ENCODE peak calls at places on chromosome 18, in nine cellular contexts. U is ascending aorta, X is GM06990, O is astrocyte of the spinal cord, C is HFF-Myc, I is astrocyte of the cerebellum, G is left ventricle myocardium inferior, N is fibroblast of mammary gland, S is AG04450. Y is an unnamed sample.

GRCh38 chr18:46601338-46601908 is 55.6 kb downstream of the LOXHD1 start:
- DNase-seq in U (no peak), X (no peak), O (no peak), C (no peak), I (no peak), G (no peak), N (no peak), S (no peak), Y (no peak)

GRCh38 chr18:30457156-30457555 is 585.4 kb downstream of the DSC3 start:
- DNase-seq in U (no peak), X (no peak), O (no peak), C (no peak), I (no peak), G (no peak), N (no peak), S (no peak), Y (no peak)

GRCh38 chr18:46333371-46334199 is 229.4 kb downstream of the HAUS1 start:
- DNase-seq in U (no peak), X (no peak), O (no peak), C (no peak), I (no peak), G (peak; percentile 45), N (no peak), S (no peak), Y (no peak)

GRCh38 chr18:7735194-7735593 is 168.1 kb downstream of the PTPRM start:
- DNase-seq in U (no peak), X (no peak), O (no peak), C (no peak), I (no peak), G (no peak), N (no peak), S (no peak), Y (no peak)

GRCh38 chr18:47113796-47114540 is 36.3 kb downstream of the HDHD2 start:
- DNase-seq in U (no peak), X (no peak), O (peak; percentile 51), C (no peak), I (peak; percentile 56), G (no peak), N (peak; percentile 21), S (no peak), Y (no peak)

GRCh38 chr18:79781331-79781941 is 16.3 kb upstream of the KCNG2 start:
- DNase-seq in U (no peak), X (no peak), O (no peak), C (no peak), I (no peak), G (no peak), N (no peak), S (no peak), Y (no peak)

GRCh38 chr18:6543330-6543908 is 128.7 kb upstream of the L3MBTL4 start:
- DNase-seq in U (no peak), X (no peak), O (peak; percentile 55), C (no peak), I (peak; percentile 36), G (no peak), N (peak; percentile 56), S (no peak), Y (no peak)

GRCh38 chr18:10099539-10100140 is 185.8 kb downstream of the VAPA start:
- DNase-seq in U (no peak), X (no peak), O (no peak), C (peak; percentile 87), I (no peak), G (no peak), N (peak; percentile 61), S (no peak), Y (no peak)

GRCh38 chr18:69365658-69366057 is 35.0 kb upstream of the DOK6 start:
- DNase-seq in U (no peak), X (no peak), O (no peak), C (no peak), I (no peak), G (no peak), N (no peak), S (no peak), Y (no peak)

DNA sequence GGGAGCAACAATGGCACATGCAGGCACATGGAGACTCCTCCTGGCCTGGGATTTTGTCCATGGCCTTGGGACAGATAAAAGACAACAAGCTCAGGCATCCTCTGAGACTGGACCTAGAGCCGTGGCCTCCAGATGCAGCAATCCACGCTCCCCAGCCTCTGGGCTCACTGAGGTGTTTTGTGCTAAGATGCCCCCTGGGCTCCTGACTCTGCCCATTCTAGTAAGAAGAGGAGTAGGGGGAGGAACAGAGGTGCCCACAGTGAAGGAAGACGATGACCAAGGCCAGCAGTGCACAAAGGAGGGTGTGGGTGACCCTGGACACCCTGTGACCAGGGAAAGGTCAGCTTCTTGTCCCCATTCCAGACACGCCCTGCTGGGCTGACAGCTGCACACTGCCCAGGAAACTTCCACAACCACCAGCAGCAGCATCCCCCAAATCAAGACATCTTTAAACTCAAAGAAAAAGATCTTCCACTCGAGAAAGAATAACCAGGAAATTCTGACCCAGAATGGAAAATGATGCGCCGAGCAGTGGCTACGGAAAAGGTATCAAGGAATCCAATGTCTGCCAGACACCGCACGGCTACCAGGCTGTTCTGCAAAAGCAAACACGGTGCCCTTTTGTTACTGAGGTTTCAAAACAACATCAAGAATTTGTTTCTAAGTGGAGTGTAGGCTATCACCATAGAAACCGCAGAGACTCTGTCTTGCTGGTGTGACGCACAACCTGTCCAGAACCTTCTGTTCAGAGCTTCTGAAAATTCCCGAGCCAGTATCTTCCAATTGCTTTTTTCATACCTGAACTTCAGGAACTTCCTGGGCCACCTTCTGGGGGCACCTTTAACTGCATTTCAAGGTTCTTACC is 65.5 kb downstream of the ZNF516 start:
- DNase-seq in U (no peak), X (no peak), O (peak; percentile 66), C (no peak), I (no peak), G (no peak), N (peak; percentile 37), S (no peak), Y (no peak)
- TF ChIP-seq CTCF in U (no peak), X (no peak), O (no peak), C (no peak), I (no peak), G (no peak), N (no peak), S (no peak), Y (no peak)

GRCh38 chr18:48954837-48955527 is 4.2 kb upstream of the SMAD7 start:
- DNase-seq in U (no peak), X (no peak), O (no peak), C (no peak), I (no peak), G (no peak), N (no peak), S (no peak), Y (no peak)

GRCh38 chr18:48957616-48958015 is 6.9 kb upstream of the SMAD7 start:
- DNase-seq in U (no peak), X (no peak), O (no peak), C (no peak), I (no peak), G (no peak), N (no peak), S (no peak), Y (no peak)

GRCh38 chr18:48957136-48957535 is 6.4 kb upstream of the SMAD7 start:
- DNase-seq in U (no peak), X (no peak), O (no peak), C (no peak), I (no peak), G (no peak), N (peak; percentile 73), S (no peak), Y (no peak)

GRCh38 chr18:48956378-48956777 is 5.6 kb upstream of the SMAD7 start:
- DNase-seq in U (no peak), X (no peak), O (no peak), C (no peak), I (no peak), G (no peak), N (peak; percentile 89), S (no peak), Y (no peak)

DNA sequence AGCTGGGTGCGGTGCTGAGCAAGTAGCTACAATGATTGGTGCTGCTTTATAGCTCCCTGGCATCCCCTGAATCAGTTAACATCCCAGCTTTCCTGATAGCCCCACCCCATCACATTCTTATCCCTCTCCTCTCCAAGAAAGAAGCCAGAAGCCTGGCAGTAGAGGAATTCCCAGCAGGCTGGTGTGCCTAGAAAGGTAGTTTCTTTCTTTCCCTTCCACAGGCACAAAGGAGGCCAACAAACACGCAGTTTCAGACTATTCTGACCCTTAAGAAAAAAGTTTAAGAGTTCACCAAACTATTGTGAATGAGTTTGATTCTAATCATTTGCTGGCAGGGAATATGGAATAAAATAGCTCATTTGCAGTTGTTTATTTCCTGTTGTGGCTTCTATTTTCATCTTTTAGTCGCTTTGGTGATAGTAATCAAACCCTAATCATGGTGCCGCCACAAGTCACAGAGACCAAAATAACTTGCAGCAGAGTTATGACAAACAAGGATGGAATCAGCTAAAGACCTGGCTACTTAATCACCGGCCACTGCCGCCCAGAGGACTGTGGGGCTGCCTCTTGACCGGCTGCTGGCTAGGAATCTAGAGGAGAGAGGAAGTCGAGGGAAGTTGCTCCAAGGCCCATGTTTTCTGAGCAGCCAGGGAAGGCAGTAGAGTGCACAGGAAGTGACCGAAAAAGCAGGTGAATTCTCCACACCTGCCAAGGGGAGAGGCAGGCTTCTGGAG is 4.9 kb upstream of the SMAD7 start:
- DNase-seq in U (peak; percentile 80), X (no peak), O (peak; percentile 78), C (no peak), I (no peak), G (no peak), N (peak; percentile 80), S (no peak), Y (no peak)
- TF ChIP-seq CTCF in U (peak; percentile 26), X (no peak), O (no peak), C (no peak), I (no peak), G (peak; percentile 20), N (peak; percentile 9), S (no peak), Y (no peak)

DNA sequence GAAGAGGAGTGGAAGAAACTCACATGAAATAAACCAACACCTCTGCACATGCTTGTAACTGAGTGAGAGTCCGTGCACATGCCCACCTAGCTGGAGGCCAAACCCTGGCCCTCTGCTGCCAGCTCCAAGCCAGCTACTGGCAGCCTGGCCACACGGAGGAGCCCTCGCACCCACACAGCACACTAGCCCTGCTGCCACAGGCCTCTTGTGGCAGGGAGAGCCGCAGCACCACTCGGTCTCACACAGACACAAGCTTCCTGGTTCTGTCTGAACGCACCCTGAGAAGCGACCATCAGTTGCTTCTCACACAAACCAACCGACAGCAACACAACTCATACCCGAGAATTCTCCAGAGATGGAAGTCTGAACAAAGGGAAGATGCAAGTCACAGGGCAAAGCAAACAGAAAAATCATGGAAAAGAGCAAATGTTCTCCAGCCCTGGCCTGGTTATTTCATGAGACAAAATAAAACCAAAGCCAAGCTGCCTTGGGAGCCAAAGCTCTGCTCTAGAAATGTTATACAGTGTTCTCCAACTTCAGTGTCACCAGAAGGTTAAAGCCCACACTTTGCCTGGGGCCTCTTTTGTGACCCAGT is 65.1 kb downstream of the FBXO15 start:
- DNase-seq in U (no peak), X (peak; percentile 38), O (peak; percentile 57), C (no peak), I (no peak), G (peak; percentile 28), N (peak; percentile 34), S (no peak), Y (peak; percentile 48)
- TF ChIP-seq CTCF in U (peak; percentile 27), X (peak; percentile 76), O (peak; percentile 63), C (peak; percentile 62), I (peak; percentile 43), G (peak; percentile 53), N (peak; percentile 40), S (peak; percentile 62), Y (peak; percentile 12)

DNA sequence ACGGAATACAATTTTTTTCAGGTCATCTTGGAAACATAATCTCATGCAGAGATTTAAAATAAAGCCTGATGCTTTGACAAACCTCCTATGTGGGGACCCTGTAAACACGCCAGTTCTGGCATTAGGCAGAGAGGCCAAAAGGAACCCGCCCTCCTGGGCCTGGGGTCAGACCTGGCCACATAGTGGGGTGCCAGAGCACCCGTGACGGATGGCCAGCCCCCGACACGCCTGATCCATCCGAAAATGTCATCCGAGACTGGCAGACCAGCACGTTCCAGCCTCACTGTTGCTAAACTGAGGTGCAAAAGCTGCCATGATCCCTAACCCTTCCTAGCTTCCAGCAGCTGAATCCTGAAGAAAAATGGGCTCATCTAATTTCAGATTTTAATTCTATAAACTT is 222.6 kb upstream of the SALL3 start:
- DNase-seq in U (no peak), X (no peak), O (no peak), C (no peak), I (no peak), G (no peak), N (no peak), S (no peak), Y (no peak)
- TF ChIP-seq CTCF in U (no peak), X (no peak), O (no peak), C (no peak), I (no peak), G (no peak), N (no peak), S (no peak), Y (no peak)

Y was measured in pancreas.